ENCODE peak calls at places on chromosome 10, in eight cellular contexts. X is coronary artery; Q is A673; G is AG04449; F is activated T-helper 9 cell treated with anti-CD3 and anti-CD28 coated beads, Interleukin-2, amount 50 U/mL, for 16 hours; P is aorta; J is HEK293T; Z is NCI-H1694. K is an unnamed sample.

GRCh38 chr10:12795318-12795717 is 206.2 kb downstream of the CCDC3 start:
- DNase-seq in X (no peak), P (no peak), F (no peak), Q (no peak), G (no peak), J (no peak), Z (no peak), K (no peak)

GRCh38 chr10:42594246-42594650 is 44.1 kb downstream of the ZNF33B start:
- DNase-seq in Z (no peak), X (no peak), F (no peak), J (no peak), P (no peak), Q (no peak), G (no peak), K (no peak)

GRCh38 chr10:110398419-110399162 is 93.9 kb upstream of the SMNDC1 start:
- DNase-seq in Q (peak), P (peak), J (no peak), Z (no peak), G (peak), X (peak), F (no peak), K (peak)

GRCh38 chr10:132166216-132166950 is 20.4 kb upstream of the DPYSL4 start:
- DNase-seq in J (no peak), Q (no peak), G (no peak), P (peak), Z (no peak), X (no peak), F (no peak), K (no peak)

GRCh38 chr10:132839061-132839460 is 53.1 kb upstream of the NKX6-2 start:
- DNase-seq in G (no peak), P (no peak), Z (no peak), Q (no peak), J (no peak), X (peak), F (no peak), K (no peak)

GRCh38 chr10:104736006-104736405 is 94.9 kb downstream of the SORCS3 start:
- DNase-seq in G (no peak), X (no peak), J (no peak), Q (no peak), F (no peak), P (no peak), Z (no peak), K (no peak)

GRCh38 chr10:59805043-59805442 is 51.8 kb upstream of the MRLN start:
- DNase-seq in P (no peak), J (peak), Z (peak), Q (peak), G (no peak), F (no peak), X (no peak), K (no peak)

GRCh38 chr10:102327641-102328040 is 67.9 kb upstream of the NFKB2 start:
- DNase-seq in Q (no peak), J (no peak), P (no peak), G (no peak), F (no peak), Z (no peak), X (no peak), K (no peak)

GRCh38 chr10:124378817-124379510 is 39.8 kb downstream of the OAT start:
- DNase-seq in P (peak), F (no peak), X (no peak), G (no peak), Q (no peak), J (no peak), Z (no peak), K (peak)

K was measured in RCC 7860.